ENCODE peak calls at places on chromosome 21, in nine cellular contexts. F is GM04504, O is HFFc6, N is GM12891, I is colonic mucosa, A is AG09319, E is LHCN-M2, H is dorsolateral prefrontal cortex, V is nephron progenitor cell. J is an unnamed sample.

GRCh38 chr21:25572895-25573310 is 34.4 kb downstream of the MRPL39 start:
- DNase-seq in F (no peak), O (no peak), N (no peak), I (no peak), A (no peak), E (peak; percentile 35), H (no peak), V (no peak), J (no peak)

GRCh38 chr21:31576428-31576827 is 83.1 kb upstream of the SOD1 start:
- DNase-seq in F (no peak), O (no peak), N (no peak), I (no peak), A (no peak), E (no peak), H (no peak), V (no peak), J (no peak)

GRCh38 chr21:45386728-45387371 is 18.1 kb upstream of the COL18A1 start:
- DNase-seq in F (peak; percentile 94), O (peak; percentile 94), N (no peak), I (no peak), A (peak; percentile 83), E (peak; percentile 94), H (no peak), V (no peak), J (peak; percentile 34)

GRCh38 chr21:29449306-29449940 is 150.7 kb downstream of the BACH1 start:
- DNase-seq in F (no peak), O (no peak), N (no peak), I (no peak), A (no peak), E (no peak), H (no peak), V (no peak), J (no peak)

GRCh38 chr21:17818158-17819113 is 720 bp downstream of the C21orf91 start:
- DNase-seq in F (no peak), O (peak; percentile 3), N (peak; percentile 8), I (peak; percentile 59), A (no peak), E (peak; percentile 24), H (peak; percentile 32), V (peak; percentile 58), J (no peak)

GRCh38 chr21:40278345-40278744 is 411.1 kb downstream of the PCP4 start:
- DNase-seq in F (no peak), O (no peak), N (no peak), I (no peak), A (no peak), E (no peak), H (no peak), V (no peak), J (peak; percentile 67)

GRCh38 chr21:42724226-42724920 is 71.0 kb downstream of the PDE9A start:
- DNase-seq in F (peak; percentile 43), O (peak; percentile 61), N (no peak), I (peak; percentile 78), A (peak; percentile 46), E (peak; percentile 97), H (no peak), V (no peak), J (peak; percentile 30)

GRCh38 chr21:43613755-43614638 is 45.3 kb downstream of the HSF2BP start:
- DNase-seq in F (no peak), O (no peak), N (peak; percentile 41), I (no peak), A (no peak), E (peak; percentile 92), H (no peak), V (no peak), J (no peak)